ENCODE peak calls at places on chromosome 18, in four cellular contexts. One of them, this sample, is unnamed.

GRCh38 chr18:51150430-51150746 is 47.1 kb downstream of the MEX3C start:
- DNase-seq in prostate gland: no peak
- DNase-seq in body of pancreas: no peak
- DNase-seq in tibial nerve: no peak
- DNase-seq in this sample: peak

GRCh38 chr18:46939337-46939963 is 22.0 kb downstream of the KATNAL2 start:
- DNase-seq in tibial nerve: no peak
- DNase-seq in prostate gland: no peak
- DNase-seq in body of pancreas: no peak
- DNase-seq in this sample: no peak

GRCh38 chr18:43869451-43870008 is 592.2 kb upstream of the SYT4 start:
- DNase-seq in prostate gland: no peak
- DNase-seq in tibial nerve: no peak
- DNase-seq in body of pancreas: no peak
- DNase-seq in this sample: no peak

GRCh38 chr18:50006470-50007046 is 188.4 kb downstream of the MYO5B start:
- DNase-seq in body of pancreas: no peak
- DNase-seq in prostate gland: no peak
- DNase-seq in tibial nerve: no peak
- DNase-seq in this sample: no peak

GRCh38 chr18:44909191-44909719 is 228.6 kb downstream of the SETBP1 start:
- DNase-seq in tibial nerve: no peak
- DNase-seq in body of pancreas: no peak
- DNase-seq in prostate gland: no peak
- DNase-seq in this sample: no peak

GRCh38 chr18:11872479-11873136 is 21.4 kb downstream of the CHMP1B start:
- DNase-seq in prostate gland: no peak
- DNase-seq in body of pancreas: peak
- DNase-seq in tibial nerve: no peak
- DNase-seq in this sample: peak

GRCh38 chr18:72652990-72653593 is 109.0 kb upstream of the CBLN2 start:
- DNase-seq in prostate gland: no peak
- DNase-seq in tibial nerve: no peak
- DNase-seq in body of pancreas: peak
- DNase-seq in this sample: no peak

GRCh38 chr18:79394438-79395307 is 1.1 kb upstream of the NFATC1 start:
- DNase-seq in body of pancreas: peak
- DNase-seq in tibial nerve: peak
- DNase-seq in prostate gland: no peak
- DNase-seq in this sample: no peak

GRCh38 chr18:41745166-41746049 is 209.6 kb upstream of the PIK3C3 start:
- DNase-seq in body of pancreas: peak
- DNase-seq in prostate gland: peak
- DNase-seq in tibial nerve: no peak
- DNase-seq in this sample: no peak

GRCh38 chr18:46097378-46097852 is 681 bp downstream of the ATP5F1A start:
- DNase-seq in body of pancreas: peak
- DNase-seq in tibial nerve: no peak
- DNase-seq in prostate gland: no peak
- DNase-seq in this sample: no peak

GRCh38 chr18:13603304-13604019 is 122.9 kb downstream of the FAM210A start:
- DNase-seq in body of pancreas: no peak
- DNase-seq in prostate gland: no peak
- DNase-seq in tibial nerve: no peak
- DNase-seq in this sample: peak

GRCh38 chr18:76167440-76167839 is 327.6 kb downstream of the ZNF516 start:
- DNase-seq in tibial nerve: no peak
- DNase-seq in body of pancreas: no peak
- DNase-seq in prostate gland: no peak
- DNase-seq in this sample: peak

GRCh38 chr18:46069524-46069923 is 2.5 kb downstream of the PSTPIP2 start:
- DNase-seq in body of pancreas: no peak
- DNase-seq in tibial nerve: no peak
- DNase-seq in prostate gland: no peak
- DNase-seq in this sample: no peak

GRCh38 chr18:65754121-65754520 is 3.3 kb downstream of the CDH7 start:
- DNase-seq in prostate gland: no peak
- DNase-seq in tibial nerve: no peak
- DNase-seq in body of pancreas: no peak
- DNase-seq in this sample: no peak

GRCh38 chr18:62324355-62324828 is 718 bp upstream of the TNFRSF11A start:
- DNase-seq in tibial nerve: no peak
- DNase-seq in body of pancreas: no peak
- DNase-seq in prostate gland: no peak
- DNase-seq in this sample: no peak

GRCh38 chr18:73908323-73908722 is 239.3 kb downstream of the FBXO15 start:
- DNase-seq in prostate gland: no peak
- DNase-seq in body of pancreas: no peak
- DNase-seq in tibial nerve: no peak
- DNase-seq in this sample: peak

GRCh38 chr18:21179590-21180220 is 62.3 kb upstream of the GREB1L start:
- DNase-seq in tibial nerve: no peak
- DNase-seq in body of pancreas: peak
- DNase-seq in prostate gland: peak
- DNase-seq in this sample: no peak

GRCh38 chr18:62751341-62751821 is 36.0 kb downstream of the PHLPP1 start:
- DNase-seq in body of pancreas: no peak
- DNase-seq in prostate gland: no peak
- DNase-seq in tibial nerve: no peak
- DNase-seq in this sample: no peak

GRCh38 chr18:79723628-79724027 is 44.0 kb downstream of the CTDP1 start:
- DNase-seq in prostate gland: no peak
- DNase-seq in body of pancreas: no peak
- DNase-seq in tibial nerve: no peak
- DNase-seq in this sample: no peak

GRCh38 chr18:49944681-49945080 is 131.3 kb upstream of the ACAA2 start:
- DNase-seq in body of pancreas: no peak
- DNase-seq in tibial nerve: no peak
- DNase-seq in prostate gland: no peak
- DNase-seq in this sample: no peak

GRCh38 chr18:27040796-27041195 is 144.3 kb downstream of the CHST9 start:
- DNase-seq in tibial nerve: no peak
- DNase-seq in prostate gland: no peak
- DNase-seq in body of pancreas: no peak
- DNase-seq in this sample: no peak

GRCh38 chr18:50839996-50840395 is 20.2 kb upstream of the MRO start:
- DNase-seq in prostate gland: no peak
- DNase-seq in body of pancreas: no peak
- DNase-seq in tibial nerve: no peak
- DNase-seq in this sample: no peak

GRCh38 chr18:987325-988186 is 82.9 kb downstream of the ADCYAP1 start:
- DNase-seq in tibial nerve: no peak
- DNase-seq in prostate gland: no peak
- DNase-seq in body of pancreas: no peak
- DNase-seq in this sample: no peak

GRCh38 chr18:64929026-64929425 is 780.1 kb upstream of the LINC00305 start:
- DNase-seq in prostate gland: no peak
- DNase-seq in tibial nerve: no peak
- DNase-seq in body of pancreas: no peak
- DNase-seq in this sample: no peak

GRCh38 chr18:45715212-45715780 is 8.7 kb upstream of the SLC14A1 start:
- DNase-seq in body of pancreas: no peak
- DNase-seq in tibial nerve: no peak
- DNase-seq in prostate gland: no peak
- DNase-seq in this sample: no peak

GRCh38 chr18:75204262-75204977 is 4.5 kb downstream of the PTGR3 start:
- DNase-seq in body of pancreas: no peak
- DNase-seq in prostate gland: no peak
- DNase-seq in tibial nerve: no peak
- DNase-seq in this sample: peak

GRCh38 chr18:62001396-62001795 is 108.6 kb upstream of the RNF152 start:
- DNase-seq in tibial nerve: no peak
- DNase-seq in body of pancreas: no peak
- DNase-seq in prostate gland: no peak
- DNase-seq in this sample: no peak

GRCh38 chr18:5097116-5097703 is 99.8 kb downstream of the AKAIN1 start:
- DNase-seq in prostate gland: no peak
- DNase-seq in body of pancreas: no peak
- DNase-seq in tibial nerve: no peak
- DNase-seq in this sample: no peak

GRCh38 chr18:79467126-79467525 is 71.4 kb downstream of the NFATC1 start:
- DNase-seq in tibial nerve: no peak
- DNase-seq in prostate gland: no peak
- DNase-seq in body of pancreas: no peak
- DNase-seq in this sample: no peak

GRCh38 chr18:41043876-41044275 is 911.2 kb upstream of the PIK3C3 start:
- DNase-seq in prostate gland: no peak
- DNase-seq in body of pancreas: no peak
- DNase-seq in tibial nerve: no peak
- DNase-seq in this sample: no peak

GRCh38 chr18:58076052-58076451 is 32.0 kb downstream of the NEDD4L start:
- DNase-seq in body of pancreas: no peak
- DNase-seq in prostate gland: no peak
- DNase-seq in tibial nerve: no peak
- DNase-seq in this sample: no peak

GRCh38 chr18:58077329-58077728 is 33.3 kb downstream of the NEDD4L start:
- DNase-seq in prostate gland: no peak
- DNase-seq in tibial nerve: no peak
- DNase-seq in body of pancreas: no peak
- DNase-seq in this sample: no peak

GRCh38 chr18:58078889-58079573 is 35.0 kb downstream of the NEDD4L start:
- DNase-seq in tibial nerve: no peak
- DNase-seq in prostate gland: peak
- DNase-seq in body of pancreas: no peak
- DNase-seq in this sample: no peak

GRCh38 chr18:58080516-58080915 is 36.5 kb downstream of the NEDD4L start:
- DNase-seq in prostate gland: no peak
- DNase-seq in body of pancreas: no peak
- DNase-seq in tibial nerve: no peak
- DNase-seq in this sample: no peak
- H3K27ac ChIP-seq in prostate gland: peak
- H3K27ac ChIP-seq in body of pancreas: no peak
- H3K27ac ChIP-seq in tibial nerve: no peak
- H3K27ac ChIP-seq in this sample: no peak

DNA sequence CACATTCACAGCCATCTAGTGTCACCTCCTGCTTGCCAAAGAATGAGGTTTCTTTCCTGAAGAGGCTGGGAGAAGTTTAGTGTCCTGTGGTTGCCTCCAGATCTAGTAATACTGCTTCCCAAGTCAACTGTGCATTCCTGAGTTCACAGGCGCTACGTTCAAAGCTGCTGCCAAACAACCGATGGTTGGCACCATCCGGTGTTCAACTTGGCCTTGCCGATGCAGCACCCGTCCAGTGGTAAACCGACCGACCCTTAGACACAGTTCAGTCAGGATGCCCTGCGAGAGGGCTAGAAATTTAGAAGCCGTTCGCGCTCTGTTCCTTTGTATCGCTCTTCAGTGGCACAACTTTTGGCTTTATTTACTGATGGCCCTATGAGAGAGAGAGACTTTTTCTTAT is 28.6 kb downstream of the RMC1 start:
- DNase-seq in body of pancreas: no peak
- DNase-seq in prostate gland: no peak
- DNase-seq in tibial nerve: no peak
- DNase-seq in this sample: no peak
- TF ChIP-seq POLR2A in body of pancreas: no peak
- TF ChIP-seq POLR2A in prostate gland: no peak
- TF ChIP-seq POLR2A in tibial nerve: no peak
- TF ChIP-seq POLR2A in this sample: no peak

GRCh38 chr18:8188196-8188595 is 421.0 kb upstream of the RAB12 start:
- DNase-seq in tibial nerve: no peak
- DNase-seq in body of pancreas: no peak
- DNase-seq in prostate gland: no peak
- DNase-seq in this sample: no peak
- H3K27ac ChIP-seq in tibial nerve: no peak
- H3K27ac ChIP-seq in body of pancreas: peak
- H3K27ac ChIP-seq in prostate gland: no peak
- H3K27ac ChIP-seq in this sample: no peak

DNA sequence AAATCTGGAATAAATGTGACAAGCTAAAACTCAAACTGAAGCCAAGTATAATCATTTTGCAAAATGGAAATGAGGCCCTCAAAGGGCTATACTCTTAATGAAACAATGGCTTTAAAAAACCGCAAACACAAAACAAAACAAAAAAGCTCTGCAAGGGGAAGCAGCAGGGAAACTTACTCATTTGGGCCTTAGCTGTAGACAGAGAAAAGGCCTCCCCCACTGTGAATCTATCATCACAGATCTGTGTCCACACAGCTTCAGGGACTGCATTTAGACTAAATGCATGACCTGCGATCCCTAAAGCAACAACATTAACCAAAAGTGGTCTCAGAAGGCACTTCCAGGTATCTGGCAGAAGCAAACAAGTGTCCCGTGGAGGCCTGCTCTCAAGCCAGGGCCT is 63.1 kb downstream of the CCBE1 start:
- DNase-seq in tibial nerve: no peak
- DNase-seq in body of pancreas: no peak
- DNase-seq in prostate gland: no peak
- DNase-seq in this sample: peak
- TF ChIP-seq POLR2A in tibial nerve: no peak
- TF ChIP-seq POLR2A in body of pancreas: no peak
- TF ChIP-seq POLR2A in prostate gland: no peak
- TF ChIP-seq POLR2A in this sample: no peak

DNA sequence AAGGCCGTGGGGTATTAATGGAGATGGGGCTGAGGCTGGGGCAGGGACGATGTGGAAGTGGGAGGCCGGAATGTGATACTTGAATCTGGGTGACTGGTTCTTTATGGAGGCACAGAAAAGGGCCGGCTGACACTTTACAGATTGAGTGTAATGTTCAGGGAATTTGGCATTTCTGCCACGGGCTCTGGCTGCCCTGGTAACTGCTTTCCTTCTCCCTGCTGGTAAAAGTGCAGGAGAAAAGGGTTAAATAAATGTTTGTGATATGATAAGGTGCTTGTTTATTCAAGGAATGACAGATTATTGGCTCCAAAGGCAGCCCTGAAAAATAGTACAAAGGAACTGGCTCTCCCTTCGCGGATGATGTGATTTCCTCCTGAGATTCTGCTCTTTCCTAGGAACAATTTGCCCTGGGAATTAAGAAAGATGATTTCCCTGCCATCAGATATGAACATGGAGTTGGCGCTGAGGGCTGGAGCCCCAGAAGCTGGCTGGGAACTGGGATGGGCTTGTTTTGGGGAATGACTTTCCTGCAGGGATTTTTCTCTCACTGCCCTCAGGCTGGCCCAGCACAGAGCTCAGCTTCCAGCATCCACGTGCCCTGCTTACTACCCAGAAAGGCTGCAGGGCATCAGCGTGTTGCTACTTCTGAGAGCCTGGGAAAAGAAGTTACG is 52.9 kb upstream of the CTAGE1 start:
- DNase-seq in prostate gland: no peak
- DNase-seq in body of pancreas: peak
- DNase-seq in tibial nerve: no peak
- DNase-seq in this sample: peak
- H3K27ac ChIP-seq in prostate gland: no peak
- H3K27ac ChIP-seq in body of pancreas: peak
- H3K27ac ChIP-seq in tibial nerve: no peak
- H3K27ac ChIP-seq in this sample: peak

This sample was measured in esophagus muscularis mucosa.